ENCODE peak calls at places on chromosomes 11 and 22, in six cellular contexts. Y is lower leg skin, Q is cardiac muscle cell, K is progenitor cell of endocrine pancreas, X is bronchial epithelial cell, T is HepG2. D is an unnamed sample.

GRCh38 chr22:36151006-36151595 is 9.5 kb downstream of the APOL3 start:
- DNase-seq in K (no peak), T (no peak), Q (no peak), X (no peak), Y (peak; percentile 81), D (no peak)

GRCh38 chr11:1107316-1108245 is 32.9 kb downstream of the MUC2 start:
- DNase-seq in X (no peak), T (no peak), K (no peak), Y (no peak), Q (no peak), D (no peak)

GRCh38 chr11:2887526-2888195 is 2.1 kb upstream of the CDKN1C start:
- DNase-seq in T (no peak), Y (no peak), X (no peak), Q (no peak), K (no peak), D (no peak)

GRCh38 chr11:7577883-7578242 is 64.1 kb downstream of the PPFIBP2 start:
- DNase-seq in Q (no peak), Y (no peak), T (no peak), X (peak; percentile 51), K (no peak), D (peak; percentile 8)

GRCh38 chr22:26485013-26485412 is 1.3 kb downstream of the SRRD start:
- DNase-seq in Q (no peak), X (peak; percentile 16), T (no peak), K (no peak), Y (no peak), D (no peak)

GRCh38 chr11:34162507-34162848 is 57.0 kb downstream of the NAT10 start:
- DNase-seq in Y (no peak), Q (no peak), K (no peak), T (no peak), X (no peak), D (no peak)

GRCh38 chr11:57792870-57793269 is 31.3 kb downstream of the CTNND1 start:
- DNase-seq in X (peak; percentile 65), K (no peak), Q (no peak), Y (no peak), T (no peak), D (no peak)

GRCh38 chr11:97937501-97937900 is 1083.2 kb upstream of the CNTN5 start:
- DNase-seq in T (no peak), X (no peak), Q (no peak), K (no peak), Y (no peak), D (no peak)

GRCh38 chr22:49943405-49943765 is 17.2 kb upstream of the PIM3 start:
- DNase-seq in T (no peak), Q (no peak), X (no peak), K (no peak), Y (no peak), D (peak; percentile 60)

DNA sequence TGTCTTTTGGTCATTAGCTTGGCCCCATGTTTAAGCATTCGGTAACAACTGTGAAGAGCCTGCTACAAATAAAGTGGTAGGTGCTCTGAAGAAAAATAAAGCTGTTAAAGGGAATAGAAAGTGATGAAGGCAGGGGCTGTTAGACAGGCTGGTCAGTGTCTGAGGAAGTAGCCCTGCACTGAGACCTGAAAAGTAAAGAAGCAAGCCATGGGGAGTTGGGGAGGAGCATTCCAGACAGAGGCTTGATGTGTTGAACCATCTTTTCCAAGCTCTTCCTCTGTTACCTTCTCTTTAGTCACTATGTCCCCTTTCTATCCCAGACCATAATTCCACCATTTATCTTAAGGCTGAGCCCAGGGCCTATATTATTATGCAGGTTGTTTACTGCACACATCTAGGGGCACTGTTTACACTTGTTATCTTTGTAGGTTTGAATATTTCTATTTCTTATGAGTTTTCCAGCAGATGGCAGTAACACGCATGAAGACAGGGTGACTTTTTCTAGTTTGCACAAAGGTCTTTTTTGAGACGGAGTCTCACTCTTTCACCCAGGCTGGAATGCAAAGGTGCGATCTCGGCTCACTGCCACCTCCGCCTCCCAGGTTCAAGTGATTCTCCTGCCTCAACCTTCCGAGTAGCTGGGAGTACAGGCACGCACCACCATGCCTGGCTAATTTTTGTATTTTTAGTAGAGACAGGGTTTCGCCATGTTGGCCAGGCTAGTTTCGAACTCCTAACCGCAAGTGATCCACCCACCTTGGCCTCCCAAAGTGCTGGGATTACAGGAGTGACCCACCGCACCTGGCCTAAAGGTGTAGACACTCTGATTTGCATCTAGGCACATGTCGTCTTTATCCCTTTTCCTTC is 23.0 kb downstream of the ZFTA start:
- DNase-seq in T (no peak), K (no peak), Y (peak; percentile 67), Q (no peak), X (peak; percentile 33), D (no peak)
- TF ChIP-seq CTCF in T (peak; percentile 58), K (no peak), Y (no peak), Q (peak; percentile 28), X (peak; percentile 24), D (no peak)

GRCh38 chr11:65060913-65061408 is 2.6 kb upstream of the NAALADL1 start:
- DNase-seq in X (peak; percentile 23), T (peak; percentile 42), Q (peak; percentile 33), Y (no peak), K (no peak), D (peak; percentile 21)
- TF ChIP-seq CTCF in X (peak; percentile 31), T (peak; percentile 71), Q (peak; percentile 46), Y (no peak), K (peak; percentile 27), D (no peak)

DNA sequence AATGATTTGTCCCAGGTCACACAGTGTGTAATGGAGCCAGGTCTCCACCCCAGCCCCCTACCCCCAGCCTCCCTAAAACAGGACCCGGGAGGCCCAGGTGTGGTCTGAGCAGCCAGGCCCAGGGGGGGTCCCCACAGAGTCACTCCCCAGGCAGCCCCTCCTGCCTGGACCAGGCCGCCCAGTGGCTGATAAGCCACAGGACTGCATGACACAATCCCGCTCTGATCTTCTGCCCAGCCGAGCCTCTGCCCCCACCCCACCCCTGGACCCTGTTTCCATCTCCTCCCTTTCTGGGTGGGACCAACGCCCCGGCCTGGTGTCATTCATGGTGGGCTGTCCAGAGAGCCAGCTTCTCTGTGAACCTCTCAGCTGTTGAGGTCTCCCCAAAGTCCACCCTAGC is 7.7 kb upstream of the LIF start:
- DNase-seq in X (no peak), K (no peak), T (no peak), Q (no peak), Y (no peak), D (no peak)
- TF ChIP-seq CTCF in X (no peak), K (no peak), T (no peak), Q (no peak), Y (no peak), D (no peak)

GRCh38 chr11:27388001-27388400 is 25.0 kb upstream of the CCDC34 start:
- DNase-seq in K (no peak), Y (no peak), T (no peak), X (no peak), Q (no peak), D (no peak)

GRCh38 chr11:27387362-27387761 is 24.3 kb upstream of the CCDC34 start:
- DNase-seq in T (no peak), K (no peak), Y (no peak), X (no peak), Q (no peak), D (no peak)

GRCh38 chr11:27383645-27384044 is 20.6 kb upstream of the CCDC34 start:
- DNase-seq in K (no peak), Q (no peak), T (no peak), X (no peak), Y (no peak), D (no peak)

GRCh38 chr11:27385245-27385644 is 22.2 kb upstream of the CCDC34 start:
- DNase-seq in K (no peak), Q (no peak), T (no peak), X (peak; percentile 18), Y (no peak), D (no peak)

DNA sequence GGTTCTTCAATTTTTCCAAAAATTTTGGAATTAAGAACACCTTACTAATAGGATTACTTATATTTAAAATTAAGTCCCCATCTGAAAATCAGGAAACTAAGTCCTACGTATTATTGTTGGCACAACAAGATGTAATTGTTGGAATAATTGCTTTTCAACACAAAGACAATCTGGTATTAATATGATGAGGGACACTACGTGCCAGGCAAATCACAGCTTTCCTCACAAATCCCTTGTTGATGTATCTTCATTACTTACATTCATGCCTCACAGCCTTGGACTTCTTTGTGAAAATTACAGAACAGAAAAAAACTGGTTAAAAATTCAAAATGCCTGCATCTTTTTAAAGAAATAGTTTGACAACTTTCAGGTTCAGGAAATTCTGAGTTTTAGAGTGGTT is 23.2 kb upstream of the CCDC34 start:
- DNase-seq in Q (no peak), T (no peak), Y (no peak), X (no peak), K (no peak), D (no peak)
- TF ChIP-seq CTCF in Q (no peak), T (no peak), Y (no peak), X (no peak), K (no peak), D (no peak)

GRCh38 chr11:59180907-59181306 is 9.0 kb downstream of the DTX4 start:
- DNase-seq in K (no peak), Q (no peak), X (peak; percentile 29), T (no peak), Y (no peak), D (no peak)

GRCh38 chr11:59184876-59185275 is 12.9 kb downstream of the DTX4 start:
- DNase-seq in X (no peak), Y (no peak), K (no peak), T (no peak), Q (no peak), D (no peak)

GRCh38 chr11:59183768-59184167 is 11.8 kb downstream of the DTX4 start:
- DNase-seq in Q (no peak), Y (no peak), T (no peak), K (no peak), X (no peak), D (no peak)

GRCh38 chr11:59181746-59182456 is 10.0 kb downstream of the DTX4 start:
- DNase-seq in Y (no peak), K (no peak), T (no peak), X (no peak), Q (no peak), D (no peak)

DNA sequence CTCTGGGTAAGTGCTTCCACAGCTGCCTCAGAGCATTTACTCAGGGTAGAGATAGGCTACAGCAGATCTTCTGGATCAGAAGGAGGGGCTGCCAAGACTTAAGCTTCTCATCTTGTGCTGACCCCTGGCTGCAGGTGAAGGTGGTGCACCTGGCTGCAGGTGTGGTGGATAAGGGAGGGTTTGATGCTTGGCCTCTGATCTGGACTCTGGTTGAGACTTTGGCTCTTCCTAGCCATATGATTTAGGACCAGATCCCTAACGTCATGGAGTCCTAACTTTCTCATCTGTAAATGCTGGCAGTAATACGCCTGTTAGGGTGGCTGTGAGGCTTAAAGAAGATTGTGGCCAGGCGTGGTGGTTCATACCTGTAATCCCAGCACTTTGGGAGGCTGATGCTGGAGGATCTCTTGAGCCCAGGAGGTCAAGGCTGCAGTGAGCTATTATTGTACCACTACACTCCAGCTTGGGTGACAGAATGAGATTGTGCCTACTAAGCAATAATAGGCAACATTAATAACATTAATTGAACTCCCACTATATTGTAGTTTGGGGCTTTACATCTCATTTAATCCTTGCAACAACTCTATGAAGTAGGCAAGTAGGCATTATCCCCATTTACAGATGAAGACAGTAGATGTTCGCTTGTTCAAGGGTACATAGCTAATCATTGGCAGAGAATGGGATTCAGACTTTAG is 10.7 kb downstream of the DTX4 start:
- DNase-seq in K (no peak), Q (no peak), X (peak; percentile 41), T (peak; percentile 32), Y (no peak), D (peak; percentile 45)
- TF ChIP-seq CTCF in K (peak; percentile 57), Q (peak; percentile 7), X (peak; percentile 73), T (peak; percentile 64), Y (no peak), D (peak; percentile 30)

GRCh38 chr11:110161061-110161460 is 67.9 kb downstream of the ZC3H12C start:
- DNase-seq in Y (no peak), K (no peak), Q (no peak), T (no peak), X (no peak), D (no peak)
- TF ChIP-seq CTCF in Y (no peak), K (no peak), Q (no peak), T (no peak), X (no peak), D (no peak)

GRCh38 chr11:5891216-5891800 is 1.7 kb upstream of the OR52E5 start:
- DNase-seq in Q (no peak), K (no peak), X (peak; percentile 27), Y (no peak), T (no peak), D (no peak)
- TF ChIP-seq CTCF in Q (peak; percentile 39), K (peak; percentile 62), X (peak; percentile 15), Y (no peak), T (no peak), D (peak; percentile 65)